ENCODE peak calls at places on chromosomes 13 and 19, in eight cellular contexts. One of them, this sample, is unnamed. For H3K36me3 and H3K27me3, the result is how much of the 10 kb centered on the place peaks cover.

GRCh38 chr13:39961036-39961435 is 305.6 kb downstream of the COG6 start:
- DNase-seq in BE2C: no peak
- DNase-seq in suprapubic skin: no peak
- DNase-seq in IMR-90: no peak
- DNase-seq in breast epithelium: no peak
- DNase-seq in cardiac muscle cell: no peak
- DNase-seq in adrenal gland: no peak
- DNase-seq in heart left ventricle: no peak
- DNase-seq in this sample: no peak

GRCh38 chr19:29645491-29645867 is 19.8 kb upstream of the PLEKHF1 start:
- DNase-seq in BE2C: no peak
- DNase-seq in suprapubic skin: peak
- DNase-seq in IMR-90: no peak
- DNase-seq in breast epithelium: no peak
- DNase-seq in cardiac muscle cell: no peak
- DNase-seq in adrenal gland: no peak
- DNase-seq in heart left ventricle: no peak
- DNase-seq in this sample: no peak

GRCh38 chr13:53137777-53138176 is 109.2 kb downstream of the OLFM4 start:
- DNase-seq in BE2C: no peak
- DNase-seq in suprapubic skin: no peak
- DNase-seq in IMR-90: peak
- DNase-seq in breast epithelium: no peak
- DNase-seq in cardiac muscle cell: peak
- DNase-seq in adrenal gland: no peak
- DNase-seq in heart left ventricle: no peak
- DNase-seq in this sample: no peak

GRCh38 chr13:79340490-79340889 is 65.6 kb downstream of the RBM26 start:
- DNase-seq in BE2C: no peak
- DNase-seq in suprapubic skin: no peak
- DNase-seq in IMR-90: no peak
- DNase-seq in breast epithelium: no peak
- DNase-seq in cardiac muscle cell: no peak
- DNase-seq in adrenal gland: no peak
- DNase-seq in heart left ventricle: no peak
- DNase-seq in this sample: no peak

GRCh38 chr13:113932060-113932459 is 41.8 kb downstream of the C13orf46 start:
- DNase-seq in BE2C: no peak
- DNase-seq in suprapubic skin: peak
- DNase-seq in IMR-90: no peak
- DNase-seq in breast epithelium: no peak
- DNase-seq in cardiac muscle cell: no peak
- DNase-seq in adrenal gland: no peak
- DNase-seq in heart left ventricle: no peak
- DNase-seq in this sample: no peak

GRCh38 chr19:4256563-4256962 is 9.7 kb downstream of the YJU2 start:
- DNase-seq in BE2C: no peak
- DNase-seq in suprapubic skin: no peak
- DNase-seq in IMR-90: no peak
- DNase-seq in breast epithelium: no peak
- DNase-seq in cardiac muscle cell: no peak
- DNase-seq in adrenal gland: no peak
- DNase-seq in heart left ventricle: no peak
- DNase-seq in this sample: no peak

GRCh38 chr13:59345316-59345715 is 818.4 kb downstream of the DIAPH3 start:
- DNase-seq in BE2C: peak
- DNase-seq in suprapubic skin: no peak
- DNase-seq in IMR-90: no peak
- DNase-seq in breast epithelium: no peak
- DNase-seq in cardiac muscle cell: peak
- DNase-seq in adrenal gland: no peak
- DNase-seq in heart left ventricle: peak
- DNase-seq in this sample: no peak

GRCh38 chr19:28980236-28980868 is 232.6 kb downstream of the UQCRFS1 start:
- DNase-seq in BE2C: no peak
- DNase-seq in suprapubic skin: no peak
- DNase-seq in IMR-90: peak
- DNase-seq in breast epithelium: no peak
- DNase-seq in cardiac muscle cell: peak
- DNase-seq in adrenal gland: no peak
- DNase-seq in heart left ventricle: no peak
- DNase-seq in this sample: no peak

GRCh38 chr13:99434258-99434788 is 66.9 kb upstream of the TM9SF2 start:
- DNase-seq in BE2C: no peak
- DNase-seq in suprapubic skin: no peak
- DNase-seq in IMR-90: no peak
- DNase-seq in breast epithelium: no peak
- DNase-seq in cardiac muscle cell: no peak
- DNase-seq in adrenal gland: no peak
- DNase-seq in heart left ventricle: no peak
- DNase-seq in this sample: no peak

GRCh38 chr19:1822210-1822609 is 10.1 kb upstream of the ATP8B3 start:
- DNase-seq in BE2C: no peak
- DNase-seq in suprapubic skin: no peak
- DNase-seq in IMR-90: no peak
- DNase-seq in breast epithelium: no peak
- DNase-seq in cardiac muscle cell: no peak
- DNase-seq in adrenal gland: peak
- DNase-seq in heart left ventricle: no peak
- DNase-seq in this sample: no peak

GRCh38 chr13:40433577-40433976 is 232.9 kb downstream of the FOXO1 start:
- DNase-seq in BE2C: no peak
- DNase-seq in suprapubic skin: no peak
- DNase-seq in IMR-90: no peak
- DNase-seq in breast epithelium: no peak
- DNase-seq in cardiac muscle cell: no peak
- DNase-seq in adrenal gland: no peak
- DNase-seq in heart left ventricle: no peak
- DNase-seq in this sample: peak

GRCh38 chr19:55406869-55407624 is 541 bp downstream of the UBE2S start:
- DNase-seq in BE2C: peak
- DNase-seq in suprapubic skin: peak
- DNase-seq in IMR-90: no peak
- DNase-seq in breast epithelium: no peak
- DNase-seq in cardiac muscle cell: peak
- DNase-seq in adrenal gland: peak
- DNase-seq in heart left ventricle: no peak
- DNase-seq in this sample: peak

GRCh38 chr13:21544515-21544914 is 59.5 kb downstream of the MICU2 start:
- DNase-seq in BE2C: no peak
- DNase-seq in suprapubic skin: no peak
- DNase-seq in IMR-90: no peak
- DNase-seq in breast epithelium: no peak
- DNase-seq in cardiac muscle cell: no peak
- DNase-seq in adrenal gland: no peak
- DNase-seq in heart left ventricle: no peak
- DNase-seq in this sample: no peak

GRCh38 chr19:50301607-50301971 is 27.6 kb downstream of the KCNC3 start:
- DNase-seq in BE2C: no peak
- DNase-seq in suprapubic skin: no peak
- DNase-seq in IMR-90: no peak
- DNase-seq in breast epithelium: no peak
- DNase-seq in cardiac muscle cell: no peak
- DNase-seq in adrenal gland: no peak
- DNase-seq in heart left ventricle: no peak
- DNase-seq in this sample: no peak

GRCh38 chr13:46759861-46760260 is 37.1 kb downstream of the ESD start:
- DNase-seq in BE2C: no peak
- DNase-seq in suprapubic skin: no peak
- DNase-seq in IMR-90: no peak
- DNase-seq in breast epithelium: no peak
- DNase-seq in cardiac muscle cell: peak
- DNase-seq in adrenal gland: no peak
- DNase-seq in heart left ventricle: no peak
- DNase-seq in this sample: no peak

GRCh38 chr19:16527971-16528521 is 14.2 kb downstream of the CHERP start:
- DNase-seq in BE2C: peak
- DNase-seq in suprapubic skin: no peak
- DNase-seq in IMR-90: no peak
- DNase-seq in breast epithelium: no peak
- DNase-seq in cardiac muscle cell: peak
- DNase-seq in adrenal gland: no peak
- DNase-seq in heart left ventricle: no peak
- DNase-seq in this sample: peak
- TF ChIP-seq CTCF in BE2C: peak
- TF ChIP-seq CTCF in suprapubic skin: no peak
- TF ChIP-seq CTCF in IMR-90: peak
- TF ChIP-seq CTCF in breast epithelium: no peak
- TF ChIP-seq CTCF in cardiac muscle cell: peak
- TF ChIP-seq CTCF in adrenal gland: no peak
- TF ChIP-seq CTCF in heart left ventricle: peak
- TF ChIP-seq CTCF in this sample: peak

GRCh38 chr19:11105014-11105636 is 15.9 kb downstream of the LDLR start:
- DNase-seq in BE2C: no peak
- DNase-seq in suprapubic skin: no peak
- DNase-seq in IMR-90: no peak
- DNase-seq in breast epithelium: no peak
- DNase-seq in cardiac muscle cell: no peak
- DNase-seq in adrenal gland: no peak
- DNase-seq in heart left ventricle: no peak
- DNase-seq in this sample: no peak

GRCh38 chr19:11111771-11112144 is 22.5 kb downstream of the LDLR start:
- DNase-seq in BE2C: no peak
- DNase-seq in suprapubic skin: no peak
- DNase-seq in IMR-90: no peak
- DNase-seq in breast epithelium: no peak
- DNase-seq in cardiac muscle cell: no peak
- DNase-seq in adrenal gland: no peak
- DNase-seq in heart left ventricle: no peak
- DNase-seq in this sample: no peak

GRCh38 chr19:11111117-11111770 is 22.0 kb downstream of the LDLR start:
- DNase-seq in BE2C: no peak
- DNase-seq in suprapubic skin: no peak
- DNase-seq in IMR-90: no peak
- DNase-seq in breast epithelium: no peak
- DNase-seq in cardiac muscle cell: no peak
- DNase-seq in adrenal gland: no peak
- DNase-seq in heart left ventricle: no peak
- DNase-seq in this sample: no peak

GRCh38 chr19:11102944-11103343 is 13.7 kb downstream of the LDLR start:
- DNase-seq in BE2C: no peak
- DNase-seq in suprapubic skin: no peak
- DNase-seq in IMR-90: no peak
- DNase-seq in breast epithelium: no peak
- DNase-seq in cardiac muscle cell: no peak
- DNase-seq in adrenal gland: no peak
- DNase-seq in heart left ventricle: no peak
- DNase-seq in this sample: no peak

GRCh38 chr19:11106477-11106876 is 17.2 kb downstream of the LDLR start:
- DNase-seq in BE2C: peak
- DNase-seq in suprapubic skin: no peak
- DNase-seq in IMR-90: no peak
- DNase-seq in breast epithelium: no peak
- DNase-seq in cardiac muscle cell: no peak
- DNase-seq in adrenal gland: no peak
- DNase-seq in heart left ventricle: peak
- DNase-seq in this sample: no peak
- H3K36me3 ChIP-seq in BE2C: half or more
- H3K36me3 ChIP-seq in suprapubic skin: half or more
- H3K36me3 ChIP-seq in IMR-90: half or more
- H3K36me3 ChIP-seq in breast epithelium: under half
- H3K36me3 ChIP-seq in cardiac muscle cell: half or more
- H3K36me3 ChIP-seq in adrenal gland: half or more
- H3K36me3 ChIP-seq in heart left ventricle: under half
- H3K36me3 ChIP-seq in this sample: half or more

GRCh38 chr13:51823861-51824260 is 19.9 kb upstream of the DHRS12 start:
- DNase-seq in BE2C: no peak
- DNase-seq in suprapubic skin: no peak
- DNase-seq in IMR-90: no peak
- DNase-seq in breast epithelium: no peak
- DNase-seq in cardiac muscle cell: peak
- DNase-seq in adrenal gland: no peak
- DNase-seq in heart left ventricle: no peak
- DNase-seq in this sample: no peak

GRCh38 chr13:51825681-51826254 is 19.2 kb downstream of the TMEM272 start:
- DNase-seq in BE2C: no peak
- DNase-seq in suprapubic skin: no peak
- DNase-seq in IMR-90: no peak
- DNase-seq in breast epithelium: no peak
- DNase-seq in cardiac muscle cell: no peak
- DNase-seq in adrenal gland: no peak
- DNase-seq in heart left ventricle: no peak
- DNase-seq in this sample: no peak

GRCh38 chr13:51827254-51827653 is 17.7 kb downstream of the TMEM272 start:
- DNase-seq in BE2C: no peak
- DNase-seq in suprapubic skin: no peak
- DNase-seq in IMR-90: no peak
- DNase-seq in breast epithelium: no peak
- DNase-seq in cardiac muscle cell: no peak
- DNase-seq in adrenal gland: no peak
- DNase-seq in heart left ventricle: no peak
- DNase-seq in this sample: no peak

GRCh38 chr13:51825165-51825592 is 19.8 kb downstream of the TMEM272 start:
- DNase-seq in BE2C: no peak
- DNase-seq in suprapubic skin: no peak
- DNase-seq in IMR-90: no peak
- DNase-seq in breast epithelium: no peak
- DNase-seq in cardiac muscle cell: peak
- DNase-seq in adrenal gland: no peak
- DNase-seq in heart left ventricle: no peak
- DNase-seq in this sample: no peak

DNA sequence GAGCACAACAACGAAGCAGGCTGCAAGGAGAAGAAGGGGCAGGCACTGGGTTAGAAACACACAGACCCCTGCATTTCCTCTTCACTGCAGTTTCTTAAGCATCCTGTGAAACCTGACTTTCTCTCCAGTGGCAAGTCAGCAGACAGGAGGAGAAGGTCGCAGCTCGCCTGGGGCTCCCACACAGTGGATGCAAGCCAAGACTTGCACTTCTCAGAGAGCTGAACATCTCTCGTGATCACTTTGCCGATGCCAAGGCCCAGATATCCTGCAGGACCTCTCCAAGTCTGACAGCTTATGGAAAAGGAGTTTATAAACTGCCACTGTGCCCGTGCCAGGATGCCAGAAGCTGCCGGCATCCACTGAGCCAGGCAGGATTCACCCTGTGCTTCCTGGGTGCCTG is 18.4 kb downstream of the TMEM272 start:
- DNase-seq in BE2C: no peak
- DNase-seq in suprapubic skin: no peak
- DNase-seq in IMR-90: no peak
- DNase-seq in breast epithelium: peak
- DNase-seq in cardiac muscle cell: peak
- DNase-seq in adrenal gland: peak
- DNase-seq in heart left ventricle: peak
- DNase-seq in this sample: no peak
- H3K27me3 ChIP-seq in BE2C: under half
- H3K27me3 ChIP-seq in suprapubic skin: under half
- H3K27me3 ChIP-seq in IMR-90: half or more
- H3K27me3 ChIP-seq in breast epithelium: under half
- H3K27me3 ChIP-seq in cardiac muscle cell: under half
- H3K27me3 ChIP-seq in adrenal gland: under half
- H3K27me3 ChIP-seq in heart left ventricle: under half
- H3K27me3 ChIP-seq in this sample: under half

DNA sequence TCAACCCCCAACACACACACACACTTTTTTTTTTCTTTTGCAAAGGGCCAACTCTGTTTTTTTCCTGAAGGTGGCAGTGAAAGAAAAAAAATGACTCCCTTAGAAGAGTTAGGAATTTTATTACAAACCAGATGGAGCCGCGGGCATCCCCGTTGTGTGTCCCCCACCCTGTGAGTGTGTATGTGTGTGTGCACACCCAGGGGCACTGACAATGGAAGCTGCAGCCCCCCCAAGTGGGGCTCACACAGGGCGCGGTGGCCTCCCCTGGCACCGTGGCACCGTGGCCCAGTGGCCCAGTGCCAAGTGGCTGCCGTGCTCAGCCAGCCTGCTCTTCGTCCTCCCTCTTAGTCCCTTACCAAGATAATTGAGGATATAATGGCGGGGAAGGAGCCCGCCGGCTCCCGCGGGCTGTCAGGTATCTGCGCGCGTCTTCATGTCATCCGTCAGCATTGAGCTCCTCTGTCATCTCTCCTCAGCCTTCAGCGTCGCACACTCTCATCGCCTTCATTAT is 314.1 kb downstream of the ZNF536 start:
- DNase-seq in BE2C: peak
- DNase-seq in suprapubic skin: no peak
- DNase-seq in IMR-90: no peak
- DNase-seq in breast epithelium: no peak
- DNase-seq in cardiac muscle cell: peak
- DNase-seq in adrenal gland: no peak
- DNase-seq in heart left ventricle: no peak
- DNase-seq in this sample: no peak
- TF ChIP-seq CTCF in BE2C: peak
- TF ChIP-seq CTCF in suprapubic skin: no peak
- TF ChIP-seq CTCF in IMR-90: no peak
- TF ChIP-seq CTCF in breast epithelium: no peak
- TF ChIP-seq CTCF in cardiac muscle cell: peak
- TF ChIP-seq CTCF in adrenal gland: no peak
- TF ChIP-seq CTCF in heart left ventricle: peak
- TF ChIP-seq CTCF in this sample: peak

This sample was measured in DND-41.